ENCODE peak calls at places on chromosomes 5 and 9, in six cellular contexts. B, X, D, A, E and G are unnamed samples.

GRCh38 chr9:112380771-112381181 is 868 bp downstream of the HSDL2 start:
- DNase-seq in B (peak; percentile 32), X (no peak), D (no peak), A (no peak), E (no peak), G (no peak)

GRCh38 chr5:150544606-150545219 is 36.8 kb downstream of the NDST1 start:
- DNase-seq in B (peak; percentile 88), X (peak; percentile 27), D (peak; percentile 72), A (peak; percentile 69), E (peak; percentile 69), G (peak; percentile 77)

GRCh38 chr9:87099383-87099782 is 152.1 kb upstream of the GAS1 start:
- DNase-seq in B (no peak), X (no peak), D (no peak), A (no peak), E (no peak), G (peak; percentile 25)

GRCh38 chr9:128651798-128652197 is 4.8 kb downstream of the DYNC2I2 start:
- DNase-seq in B (no peak), X (no peak), D (no peak), A (no peak), E (no peak), G (no peak)

GRCh38 chr9:20358201-20358600 is 264.1 kb downstream of the MLLT3 start:
- DNase-seq in B (no peak), X (no peak), D (no peak), A (no peak), E (no peak), G (peak; percentile 68)

GRCh38 chr9:130172161-130172857 is at the start of gene NCS1:
- DNase-seq in B (peak; percentile 89), X (peak; percentile 10), D (peak; percentile 84), A (peak; percentile 64), E (peak; percentile 36), G (peak; percentile 97)

GRCh38 chr9:132046456-132046855 is 33.2 kb downstream of the MED27 start:
- DNase-seq in B (no peak), X (no peak), D (no peak), A (no peak), E (no peak), G (no peak)

GRCh38 chr9:132141364-132141947 is 20.4 kb upstream of the NTNG2 start:
- DNase-seq in B (no peak), X (no peak), D (no peak), A (no peak), E (no peak), G (peak; percentile 50)

GRCh38 chr5:134543820-134544692 is 18.6 kb downstream of the JADE2 start:
- DNase-seq in B (no peak), X (no peak), D (no peak), A (no peak), E (no peak), G (no peak)

GRCh38 chr5:131252824-131253171 is 11.1 kb upstream of the CDC42SE2 start:
- DNase-seq in B (no peak), X (peak; percentile 73), D (no peak), A (peak; percentile 45), E (peak; percentile 30), G (no peak)

GRCh38 chr5:17149786-17150185 is 67.6 kb upstream of the BASP1 start:
- DNase-seq in B (no peak), X (no peak), D (no peak), A (no peak), E (no peak), G (no peak)

GRCh38 chr5:17147225-17148120 is 70.0 kb upstream of the BASP1 start:
- DNase-seq in B (no peak), X (no peak), D (no peak), A (no peak), E (no peak), G (no peak)

GRCh38 chr5:17146280-17146841 is 71.1 kb upstream of the BASP1 start:
- DNase-seq in B (no peak), X (no peak), D (no peak), A (no peak), E (no peak), G (no peak)

GRCh38 chr5:17150498-17150897 is 66.9 kb upstream of the BASP1 start:
- DNase-seq in B (no peak), X (no peak), D (no peak), A (no peak), E (no peak), G (no peak)

DNA sequence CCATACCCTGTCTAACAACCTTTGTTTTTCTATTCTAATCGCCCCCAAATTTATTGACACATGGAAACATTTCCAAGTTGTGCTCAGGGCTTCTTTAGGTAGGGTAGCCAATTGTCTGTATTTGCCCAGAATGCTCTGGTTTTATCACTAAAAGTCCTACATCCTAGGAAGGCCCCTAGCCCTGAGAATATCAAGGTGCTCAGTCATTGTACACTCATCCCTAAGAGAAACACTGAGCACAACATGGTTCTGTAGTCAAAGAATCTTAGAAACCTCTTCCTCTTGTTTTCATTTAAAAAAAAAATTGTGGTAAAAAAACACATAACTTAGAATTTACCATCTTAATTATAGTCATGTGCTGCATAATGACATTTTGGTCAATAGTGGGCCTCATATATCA is 69.0 kb upstream of the BASP1 start:
- DNase-seq in B (no peak), X (no peak), D (no peak), A (no peak), E (no peak), G (no peak)
- H3K27ac ChIP-seq in B (no peak overlapping the region), X (no peak overlapping the region), D (no peak overlapping the region), A (no peak overlapping the region), E (no peak overlapping the region), G (no peak overlapping the region)

DNA sequence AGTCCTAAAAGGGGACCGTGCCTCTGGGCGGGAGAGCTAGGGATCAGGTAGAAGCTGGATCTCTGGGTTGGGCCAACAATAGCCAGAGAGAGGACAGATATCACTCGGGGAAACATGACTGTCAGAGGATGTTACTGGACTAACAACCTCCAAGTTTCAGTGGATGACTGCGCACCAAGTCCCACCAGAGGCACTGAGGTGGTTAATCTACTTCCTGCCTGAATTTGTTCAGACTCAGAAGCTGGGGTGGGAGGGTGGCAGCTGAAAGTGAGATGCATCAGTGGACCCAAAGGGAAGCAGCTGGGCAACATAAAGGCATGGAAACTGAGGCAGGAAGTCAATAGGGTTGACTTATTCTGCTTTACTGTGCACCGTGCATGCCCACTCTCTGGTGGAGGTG is 130.1 kb upstream of the SLC44A1 start:
- DNase-seq in B (no peak), X (no peak), D (no peak), A (no peak), E (no peak), G (no peak)
- TF ChIP-seq CTCF in B (no peak), X (no peak), D (no peak), A (no peak), E (no peak), G (no peak)

GRCh38 chr5:10387690-10388089 is 34.2 kb downstream of the MARCHF6 start:
- DNase-seq in B (no peak), X (no peak), D (no peak), A (no peak), E (no peak), G (no peak)

GRCh38 chr5:10381805-10382204 is 28.3 kb downstream of the MARCHF6 start:
- DNase-seq in B (no peak), X (no peak), D (no peak), A (no peak), E (no peak), G (no peak)

GRCh38 chr5:10384483-10384882 is 31.0 kb downstream of the MARCHF6 start:
- DNase-seq in B (no peak), X (no peak), D (no peak), A (no peak), E (no peak), G (no peak)
- H3K27ac ChIP-seq in B (no peak overlapping the region), X (no peak overlapping the region), D (no peak overlapping the region), A (no peak overlapping the region), E (no peak overlapping the region), G (no peak overlapping the region)

DNA sequence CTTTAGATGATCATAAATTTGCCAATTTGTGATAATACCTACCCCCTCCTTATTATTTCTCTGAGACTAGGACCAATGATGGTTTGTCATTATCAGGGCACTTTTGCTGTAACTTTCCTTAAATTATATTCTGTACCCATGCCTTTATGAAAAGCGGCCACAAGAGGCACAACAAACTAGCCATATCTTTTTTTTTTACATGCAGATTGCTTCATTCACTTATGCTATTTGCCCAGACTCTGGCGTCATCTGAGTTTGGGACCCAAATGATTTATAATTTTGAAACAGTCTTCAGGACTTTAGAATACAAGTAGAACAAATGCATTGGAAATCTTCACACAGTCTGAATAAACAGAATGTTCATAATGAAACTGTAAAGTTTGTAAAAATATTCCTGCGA is 408.1 kb downstream of the MAT2B start:
- DNase-seq in B (no peak), X (no peak), D (no peak), A (no peak), E (no peak), G (no peak)
- TF ChIP-seq CTCF in B (peak; percentile 16), X (no peak), D (no peak), A (no peak), E (no peak), G (no peak)

GRCh38 chr5:17238521-17239041 is 21.1 kb downstream of the BASP1 start:
- DNase-seq in B (no peak), X (no peak), D (no peak), A (no peak), E (peak; percentile 72), G (peak; percentile 77)
- H3K27ac ChIP-seq in B (no peak overlapping the region), X (no peak overlapping the region), D (no peak overlapping the region), A (no peak overlapping the region), E (peak overlapping the region; percentile 77), G (peak overlapping the region; percentile 70)

GRCh38 chr5:154196955-154197652 is 6.6 kb downstream of the GALNT10 start:
- DNase-seq in B (peak; percentile 52), X (no peak), D (no peak), A (no peak), E (peak; percentile 81), G (no peak)
- TF ChIP-seq CTCF in B (peak; percentile 47), X (no peak), D (no peak), A (peak; percentile 54), E (no peak), G (no peak)